ENCODE peak calls at places on chromosomes 7 and 10, in ten cellular contexts. N is activated CD8-positive, alpha-beta memory T cell treated with anti-CD3 and anti-CD28 coated beads for 24 hours; T is stimulated activated CD8-positive, alpha-beta memory T cell treated with anti-CD3 and anti-CD28 coated beads, Interleukin-15, amount 100 ng/mL, for 4 hours; M is HFFc6; G is AG04450; R is skeletal muscle cell; U is CD8-positive, alpha-beta memory T cell; Z is glutamatergic neuron; D is astrocyte of the cerebellum; I is upper lobe of left lung. K is an unnamed sample.

GRCh38 chr7:71237945-71238344 is 106.0 kb downstream of the GALNT17 start:
- DNase-seq in N (no peak), T (no peak), M (no peak), G (no peak), R (no peak), U (no peak), Z (no peak), D (no peak), I (no peak), K (no peak)

GRCh38 chr10:43131256-43131655 is 7.0 kb upstream of the CSGALNACT2 start:
- DNase-seq in N (no peak), T (no peak), M (no peak), G (no peak), R (no peak), U (no peak), Z (no peak), D (no peak), I (no peak), K (no peak)

GRCh38 chr7:76063114-76063513 is 15.2 kb downstream of the MDH2 start:
- DNase-seq in N (no peak), T (no peak), M (no peak), G (no peak), R (no peak), U (no peak), Z (no peak), D (no peak), I (peak), K (no peak)

GRCh38 chr10:29559996-29560395 is 74.8 kb downstream of the SVIL start:
- DNase-seq in N (no peak), T (no peak), M (no peak), G (no peak), R (peak), U (no peak), Z (no peak), D (no peak), I (no peak), K (peak)

GRCh38 chr7:91240546-91240945 is 23.7 kb upstream of the FZD1 start:
- DNase-seq in N (no peak), T (no peak), M (peak), G (no peak), R (peak), U (no peak), Z (no peak), D (no peak), I (no peak), K (no peak)

GRCh38 chr10:112926906-112927688 is 22.9 kb upstream of the TCF7L2 start:
- DNase-seq in N (no peak), T (no peak), M (no peak), G (no peak), R (no peak), U (no peak), Z (no peak), D (no peak), I (no peak), K (no peak)

GRCh38 chr10:86753056-86753455 is 3.4 kb upstream of the BMPR1A start:
- DNase-seq in N (no peak), T (no peak), M (no peak), G (no peak), R (no peak), U (no peak), Z (no peak), D (no peak), I (no peak), K (no peak)

GRCh38 chr7:87599336-87599735 is 1.3 kb downstream of the ABCB1 start:
- DNase-seq in N (peak), T (peak), M (no peak), G (no peak), R (no peak), U (peak), Z (no peak), D (no peak), I (no peak), K (no peak)

GRCh38 chr10:71389768-71390434 is 6.8 kb upstream of the CDH23 start:
- DNase-seq in N (peak), T (no peak), M (no peak), G (no peak), R (no peak), U (no peak), Z (no peak), D (no peak), I (no peak), K (no peak)

GRCh38 chr7:134936893-134937520 is 49.3 kb upstream of the AGBL3 start:
- DNase-seq in N (no peak), T (no peak), M (no peak), G (no peak), R (no peak), U (no peak), Z (no peak), D (no peak), I (no peak), K (no peak)

GRCh38 chr7:37488163-37488759 is 39.6 kb upstream of the ELMO1 start:
- DNase-seq in N (no peak), T (no peak), M (no peak), G (no peak), R (no peak), U (no peak), Z (no peak), D (no peak), I (no peak), K (no peak)

GRCh38 chr7:156947120-156947843 is 2.2 kb upstream of the NOM1 start:
- DNase-seq in N (no peak), T (no peak), M (no peak), G (no peak), R (no peak), U (no peak), Z (no peak), D (no peak), I (no peak), K (peak)